ENCODE peak calls at places on chromosomes 12 and 14, in nine cellular contexts. A, G, T, N, Y, B, W, U and J are unnamed samples.

GRCh38 chr14:83826838-83827237 is 1703.1 kb upstream of the FLRT2 start:
- DNase-seq in A (no peak), G (peak), T (no peak), N (peak), Y (no peak), B (no peak), W (no peak), U (peak), J (peak)

GRCh38 chr14:94673781-94674231 is 61.6 kb downstream of the SERPINA3 start:
- DNase-seq in A (no peak), G (peak), T (no peak), N (no peak), Y (no peak), B (no peak), W (no peak), U (no peak), J (no peak)

GRCh38 chr12:7937867-7938506 is 2.0 kb upstream of the SLC2A3 start:
- DNase-seq in A (no peak), G (peak), T (no peak), N (peak), Y (no peak), B (no peak), W (no peak), U (no peak), J (no peak)

GRCh38 chr12:116376354-116377193 is 99.1 kb upstream of the MED13L start:
- DNase-seq in A (no peak), G (peak), T (no peak), N (peak), Y (no peak), B (no peak), W (no peak), U (peak), J (peak)

GRCh38 chr12:110687770-110688169 is 1.1 kb downstream of the HVCN1 start:
- DNase-seq in A (no peak), G (no peak), T (no peak), N (no peak), Y (no peak), B (no peak), W (no peak), U (no peak), J (peak)

GRCh38 chr12:26226629-26227375 is 31.4 kb downstream of the SSPN start:
- DNase-seq in A (no peak), G (peak), T (peak), N (no peak), Y (peak), B (no peak), W (peak), U (peak), J (no peak)

GRCh38 chr12:115201928-115202327 is 518.0 kb upstream of the TBX3 start:
- DNase-seq in A (no peak), G (no peak), T (no peak), N (peak), Y (no peak), B (no peak), W (no peak), U (no peak), J (no peak)

GRCh38 chr12:111101003-111101402 is 180.6 kb upstream of the MYL2 start:
- DNase-seq in A (no peak), G (no peak), T (no peak), N (no peak), Y (no peak), B (no peak), W (no peak), U (no peak), J (no peak)

GRCh38 chr12:109715310-109716091 is 1.9 kb downstream of the FAM222A start:
- DNase-seq in A (no peak), G (no peak), T (peak), N (peak), Y (peak), B (no peak), W (peak), U (no peak), J (no peak)

GRCh38 chr14:73753043-73753886 is 39.1 kb upstream of the PNMA1 start:
- DNase-seq in A (no peak), G (peak), T (no peak), N (no peak), Y (peak), B (peak), W (peak), U (no peak), J (peak)

GRCh38 chr14:38003746-38004609 is 203.7 kb upstream of the SSTR1 start:
- DNase-seq in A (no peak), G (no peak), T (no peak), N (no peak), Y (no peak), B (no peak), W (no peak), U (no peak), J (no peak)

GRCh38 chr14:101113108-101113612 is 209.6 kb upstream of the RTL1 start:
- DNase-seq in A (no peak), G (no peak), T (no peak), N (no peak), Y (no peak), B (no peak), W (peak), U (no peak), J (no peak)

GRCh38 chr12:108724054-108724889 is 7.0 kb downstream of the CORO1C start:
- DNase-seq in A (no peak), G (peak), T (no peak), N (peak), Y (no peak), B (no peak), W (no peak), U (peak), J (no peak)

GRCh38 chr14:46490150-46490769 is 161.3 kb downstream of the RPL10L start:
- DNase-seq in A (no peak), G (no peak), T (peak), N (peak), Y (no peak), B (no peak), W (peak), U (no peak), J (no peak)

GRCh38 chr14:96195441-96196081 is 9.1 kb upstream of the BDKRB2 start:
- DNase-seq in A (no peak), G (no peak), T (no peak), N (peak), Y (no peak), B (no peak), W (no peak), U (no peak), J (no peak)

GRCh38 chr12:108328420-108328819 is 10.7 kb downstream of the CMKLR1 start:
- DNase-seq in A (no peak), G (no peak), T (no peak), N (no peak), Y (no peak), B (no peak), W (no peak), U (no peak), J (no peak)

GRCh38 chr14:103551338-103551762 is 11.1 kb downstream of the BAG5 start:
- DNase-seq in A (no peak), G (no peak), T (no peak), N (no peak), Y (peak), B (peak), W (no peak), U (peak), J (no peak)

GRCh38 chr14:89851031-89851430 is 103.5 kb downstream of the EFCAB11 start:
- DNase-seq in A (no peak), G (no peak), T (no peak), N (no peak), Y (no peak), B (no peak), W (no peak), U (no peak), J (no peak)

GRCh38 chr12:121534495-121535148 is 46.2 kb downstream of the KDM2B start:
- DNase-seq in A (no peak), G (no peak), T (peak), N (no peak), Y (no peak), B (no peak), W (peak), U (no peak), J (no peak)

GRCh38 chr12:96335270-96335669 is 65.0 kb downstream of the CDK17 start:
- DNase-seq in A (no peak), G (no peak), T (no peak), N (no peak), Y (no peak), B (no peak), W (no peak), U (no peak), J (no peak)

GRCh38 chr12:77953515-77953914 is 122.8 kb downstream of the NAV3 start:
- DNase-seq in A (no peak), G (no peak), T (no peak), N (no peak), Y (no peak), B (no peak), W (peak), U (no peak), J (no peak)

GRCh38 chr12:4214912-4215861 is 58.4 kb upstream of the CCND2 start:
- DNase-seq in A (no peak), G (no peak), T (no peak), N (no peak), Y (peak), B (no peak), W (no peak), U (no peak), J (no peak)

GRCh38 chr14:68397827-68398226 is 395.0 kb downstream of the ZFP36L1 start:
- DNase-seq in A (no peak), G (no peak), T (no peak), N (no peak), Y (no peak), B (peak), W (no peak), U (peak), J (peak)

GRCh38 chr12:93563807-93564538 is 8.5 kb upstream of the SOCS2 start:
- DNase-seq in A (no peak), G (peak), T (peak), N (peak), Y (no peak), B (no peak), W (peak), U (peak), J (peak)

GRCh38 chr12:121494093-121494787 is 86.6 kb downstream of the KDM2B start:
- DNase-seq in A (peak), G (no peak), T (peak), N (peak), Y (peak), B (peak), W (peak), U (peak), J (peak)

GRCh38 chr14:68471029-68471963 is 321.6 kb downstream of the ZFP36L1 start:
- DNase-seq in A (no peak), G (no peak), T (peak), N (no peak), Y (no peak), B (no peak), W (peak), U (no peak), J (no peak)

GRCh38 chr14:68451676-68452387 is 341.0 kb downstream of the ZFP36L1 start:
- DNase-seq in A (no peak), G (peak), T (no peak), N (peak), Y (no peak), B (no peak), W (no peak), U (peak), J (peak)

GRCh38 chr12:75208851-75209781 is 523 bp downstream of the KCNC2 start:
- DNase-seq in A (peak), G (peak), T (peak), N (peak), Y (no peak), B (no peak), W (peak), U (peak), J (peak)

GRCh38 chr14:51666831-51667230 is 15.1 kb downstream of the FRMD6 start:
- DNase-seq in A (no peak), G (no peak), T (no peak), N (no peak), Y (no peak), B (no peak), W (no peak), U (peak), J (peak)

GRCh38 chr14:22084393-22085281 is 411.0 kb upstream of the OR4E1 start:
- DNase-seq in A (peak), G (peak), T (peak), N (peak), Y (no peak), B (peak), W (no peak), U (peak), J (peak)

DNA sequence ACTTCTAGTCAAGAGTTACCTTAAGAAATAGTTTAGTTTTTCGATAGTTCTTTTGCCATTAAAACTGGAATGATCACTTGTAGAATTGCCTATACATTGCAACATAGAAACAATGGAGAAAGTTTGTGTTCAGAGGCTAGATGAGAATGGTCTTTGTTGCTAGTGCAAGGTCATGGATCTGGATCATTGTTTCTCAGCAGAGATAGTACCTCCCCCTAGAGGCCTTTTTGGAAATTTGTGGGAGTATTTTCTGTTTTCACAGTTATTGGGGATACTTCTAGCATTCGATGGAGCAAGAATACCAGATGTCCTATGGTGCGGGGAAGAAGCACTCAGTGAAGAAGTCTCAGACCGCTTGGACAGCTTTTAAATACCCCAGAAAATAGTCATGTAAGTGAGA is 138.8 kb upstream of the HMGA2 start:
- DNase-seq in A (no peak), G (peak), T (no peak), N (peak), Y (no peak), B (no peak), W (no peak), U (peak), J (peak)
- TF ChIP-seq CTCF in A (peak), G (peak), T (peak), N (peak), Y (peak), B (peak), W (peak), U (peak), J (peak)

GRCh38 chr12:262817-263216 is at the start of gene SLC6A13:
- DNase-seq in A (no peak), G (no peak), T (peak), N (no peak), Y (no peak), B (no peak), W (no peak), U (peak), J (no peak)
- H3K4me3 ChIP-seq in A (no peak), G (no peak), T (no peak), N (no peak), Y (no peak), B (no peak), W (no peak), U (no peak), J (no peak)

GRCh38 chr14:93104961-93105360 is 10.8 kb downstream of the ITPK1 start:
- DNase-seq in A (no peak), G (no peak), T (no peak), N (no peak), Y (no peak), B (no peak), W (peak), U (no peak), J (no peak)
- TF ChIP-seq CTCF in A (peak), G (no peak), T (peak), N (no peak), Y (peak), B (no peak), W (peak), U (peak), J (no peak)

DNA sequence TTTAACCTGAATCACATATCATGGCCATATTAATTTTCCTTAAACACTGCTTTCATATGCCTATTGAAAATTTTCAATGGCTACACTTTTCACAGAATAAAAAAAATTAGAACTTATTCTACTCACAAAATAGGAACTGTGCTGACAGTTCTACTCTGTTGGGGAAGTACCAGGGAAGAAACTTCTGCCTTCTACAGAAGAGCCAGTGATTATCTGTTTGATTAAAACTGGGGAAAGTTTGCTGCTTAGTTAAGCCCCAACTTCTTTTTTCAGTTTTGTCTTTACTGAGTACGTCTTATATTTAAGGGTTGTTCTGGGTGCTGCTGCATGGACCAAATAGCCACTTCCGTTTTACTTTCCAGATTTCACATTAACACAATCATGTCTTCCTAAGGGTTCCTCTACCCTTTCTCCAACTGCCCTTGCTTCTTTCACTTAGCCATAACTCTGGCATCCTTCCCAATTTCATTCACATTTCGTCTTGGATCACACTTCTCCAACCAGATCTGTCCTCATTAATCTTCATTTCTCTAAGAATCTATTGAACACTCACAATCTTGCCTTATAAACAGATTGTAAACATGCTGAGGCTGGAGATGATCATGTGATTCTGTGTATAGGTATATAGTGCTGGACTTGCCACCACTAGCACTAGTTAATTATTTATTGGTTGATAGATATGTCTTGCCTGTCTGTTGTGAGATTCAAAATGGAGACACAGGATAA is 1.9 kb upstream of the SEL1L start:
- DNase-seq in A (no peak), G (no peak), T (no peak), N (no peak), Y (no peak), B (no peak), W (no peak), U (no peak), J (no peak)
- H3K4me3 ChIP-seq in A (no peak), G (no peak), T (no peak), N (no peak), Y (peak), B (no peak), W (no peak), U (no peak), J (no peak)

GRCh38 chr12:117472983-117473382 is 111.6 kb upstream of the NOS1 start:
- DNase-seq in A (no peak), G (no peak), T (peak), N (peak), Y (no peak), B (no peak), W (peak), U (no peak), J (no peak)
- TF ChIP-seq CTCF in A (no peak), G (peak), T (peak), N (peak), Y (peak), B (no peak), W (peak), U (peak), J (no peak)

GRCh38 chr12:34215893-34216285 is 193.6 kb downstream of the ALG10 start:
- DNase-seq in A (no peak), G (no peak), T (no peak), N (no peak), Y (no peak), B (no peak), W (no peak), U (no peak), J (no peak)

GRCh38 chr12:34217660-34218059 is 195.4 kb downstream of the ALG10 start:
- DNase-seq in A (no peak), G (no peak), T (no peak), N (no peak), Y (no peak), B (no peak), W (no peak), U (no peak), J (no peak)

GRCh38 chr12:34215213-34215892 is 193.1 kb downstream of the ALG10 start:
- DNase-seq in A (no peak), G (no peak), T (no peak), N (no peak), Y (no peak), B (no peak), W (no peak), U (no peak), J (no peak)

GRCh38 chr12:34219046-34219770 is 196.9 kb downstream of the ALG10 start:
- DNase-seq in A (no peak), G (no peak), T (no peak), N (no peak), Y (no peak), B (no peak), W (no peak), U (peak), J (no peak)

GRCh38 chr12:34218193-34219045 is 196.1 kb downstream of the ALG10 start:
- DNase-seq in A (no peak), G (peak), T (peak), N (peak), Y (peak), B (peak), W (peak), U (peak), J (peak)
- H3K4me3 ChIP-seq in A (no peak), G (peak), T (peak), N (peak), Y (peak), B (peak), W (no peak), U (no peak), J (peak)

GRCh38 chr12:66417217-66417616 is 114.9 kb downstream of the HELB start:
- DNase-seq in A (no peak), G (no peak), T (no peak), N (no peak), Y (no peak), B (no peak), W (no peak), U (no peak), J (no peak)

GRCh38 chr12:66423290-66423689 is 121.0 kb downstream of the HELB start:
- DNase-seq in A (no peak), G (no peak), T (no peak), N (no peak), Y (no peak), B (no peak), W (no peak), U (no peak), J (no peak)

GRCh38 chr12:66418908-66419307 is 116.6 kb downstream of the HELB start:
- DNase-seq in A (no peak), G (no peak), T (no peak), N (no peak), Y (no peak), B (no peak), W (no peak), U (no peak), J (no peak)
- TF ChIP-seq CTCF in A (no peak), G (no peak), T (no peak), N (no peak), Y (no peak), B (no peak), W (no peak), U (no peak), J (no peak)

DNA sequence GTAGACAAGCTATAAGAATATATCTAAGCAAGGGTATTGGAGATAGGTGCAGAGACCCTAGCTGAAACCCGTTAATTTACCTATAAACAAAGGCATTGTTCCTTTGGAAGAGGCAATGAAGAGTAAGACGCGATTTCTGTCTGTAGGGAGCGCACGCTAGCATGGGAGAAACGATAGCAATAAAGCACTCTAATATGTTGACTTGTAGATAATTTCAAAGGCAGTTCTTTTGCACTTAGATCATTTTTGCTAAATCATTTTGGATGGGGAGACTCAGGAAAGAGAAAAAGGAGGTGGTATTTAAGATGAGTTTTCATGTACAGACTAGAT is 648 bp downstream of the CCDC77 start:
- DNase-seq in A (no peak), G (peak), T (peak), N (peak), Y (no peak), B (no peak), W (peak), U (peak), J (peak)
- H3K4me3 ChIP-seq in A (peak), G (peak), T (peak), N (peak), Y (peak), B (peak), W (peak), U (peak), J (peak)

DNA sequence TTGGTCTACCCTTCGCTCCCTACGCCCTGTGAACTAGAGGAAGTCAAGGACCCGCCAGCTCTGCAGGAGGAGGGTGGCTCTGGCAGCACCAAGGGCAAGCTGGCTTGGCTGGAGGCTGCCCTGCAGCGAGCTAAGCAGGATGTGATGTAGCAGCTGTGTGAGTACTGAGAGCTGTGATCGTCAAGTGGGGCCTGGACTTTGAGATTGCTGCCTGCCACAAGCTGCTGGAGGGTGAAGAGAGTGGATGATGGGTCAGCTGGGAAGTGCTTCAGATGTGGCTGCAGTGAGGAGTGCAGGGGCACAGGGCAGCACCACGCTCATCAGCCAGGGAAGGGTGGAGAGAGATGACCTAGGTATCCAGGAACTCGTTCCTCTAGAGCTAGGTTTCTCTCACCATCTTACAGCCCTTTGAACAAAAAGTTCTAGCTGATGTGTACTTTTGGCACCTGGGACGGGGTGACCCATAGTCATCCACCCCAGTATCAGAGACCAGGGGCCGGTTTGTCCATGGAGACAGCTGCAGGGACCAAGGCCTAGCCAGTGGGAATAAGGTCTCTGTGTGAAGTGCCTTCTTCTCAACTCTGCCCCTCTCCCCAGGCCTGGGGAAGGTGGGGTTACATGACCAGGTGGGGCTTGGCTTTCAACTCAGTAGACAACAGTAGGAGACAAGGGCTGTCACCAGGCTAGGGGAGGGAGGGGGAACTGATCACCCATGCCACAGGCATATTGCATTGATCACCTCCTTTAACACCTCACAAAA is 3.2 kb downstream of the KRT86 start:
- DNase-seq in A (no peak), G (no peak), T (no peak), N (no peak), Y (no peak), B (no peak), W (peak), U (no peak), J (no peak)
- TF ChIP-seq CTCF in A (no peak), G (no peak), T (no peak), N (no peak), Y (no peak), B (no peak), W (no peak), U (no peak), J (no peak)